ENCODE peak calls at places on chromosomes 12 and 14, in five cellular contexts. One of them, this sample, is unnamed.

GRCh38 chr12:108729612-108730336 is 1.5 kb downstream of the CORO1C start:
- DNase-seq in pons: peak; percentile 87
- DNase-seq in T-cell: no peak
- DNase-seq in NCI-H524: peak; percentile 54
- DNase-seq in HuH-7.5: peak; percentile 21
- DNase-seq in this sample: peak; percentile 37

GRCh38 chr12:116924558-116925453 is 14.1 kb downstream of the FBXW8 start:
- DNase-seq in NCI-H524: no peak
- DNase-seq in HuH-7.5: no peak
- DNase-seq in T-cell: no peak
- DNase-seq in pons: no peak
- DNase-seq in this sample: peak; percentile 68

GRCh38 chr12:32148372-32148771 is 41.7 kb downstream of the BICD1 start:
- DNase-seq in pons: no peak
- DNase-seq in HuH-7.5: no peak
- DNase-seq in NCI-H524: no peak
- DNase-seq in T-cell: no peak
- DNase-seq in this sample: no peak

GRCh38 chr12:124994435-124994975 is 1.1 kb downstream of the BRI3BP start:
- DNase-seq in pons: peak; percentile 24
- DNase-seq in NCI-H524: peak; percentile 11
- DNase-seq in HuH-7.5: no peak
- DNase-seq in T-cell: no peak
- DNase-seq in this sample: no peak

GRCh38 chr12:53443955-53444354 is 2.4 kb downstream of the PRR13 start:
- DNase-seq in T-cell: no peak
- DNase-seq in HuH-7.5: no peak
- DNase-seq in NCI-H524: no peak
- DNase-seq in pons: no peak
- DNase-seq in this sample: no peak

GRCh38 chr12:93699271-93700141 is 22.3 kb downstream of the CRADD start:
- DNase-seq in pons: no peak
- DNase-seq in T-cell: no peak
- DNase-seq in HuH-7.5: no peak
- DNase-seq in NCI-H524: no peak
- DNase-seq in this sample: no peak

GRCh38 chr12:113649256-113649830 is 177.7 kb upstream of the LHX5 start:
- DNase-seq in T-cell: no peak
- DNase-seq in NCI-H524: peak; percentile 33
- DNase-seq in pons: no peak
- DNase-seq in HuH-7.5: no peak
- DNase-seq in this sample: no peak

GRCh38 chr14:105138551-105139111 is 29.9 kb downstream of the JAG2 start:
- DNase-seq in pons: no peak
- DNase-seq in T-cell: no peak
- DNase-seq in HuH-7.5: no peak
- DNase-seq in NCI-H524: no peak
- DNase-seq in this sample: no peak

GRCh38 chr14:85531594-85532391 is 1.8 kb downstream of the FLRT2 start:
- DNase-seq in T-cell: no peak
- DNase-seq in pons: no peak
- DNase-seq in HuH-7.5: peak; percentile 49
- DNase-seq in NCI-H524: peak; percentile 89
- DNase-seq in this sample: no peak

GRCh38 chr12:120674172-120674571 is 12.8 kb upstream of the MLEC start:
- DNase-seq in pons: no peak
- DNase-seq in NCI-H524: no peak
- DNase-seq in HuH-7.5: no peak
- DNase-seq in T-cell: no peak
- DNase-seq in this sample: no peak

GRCh38 chr12:95996034-95996658 is at the start of gene HAL:
- DNase-seq in NCI-H524: no peak
- DNase-seq in HuH-7.5: peak; percentile 52
- DNase-seq in pons: no peak
- DNase-seq in T-cell: no peak
- DNase-seq in this sample: no peak

GRCh38 chr12:11685716-11686115 is 36.2 kb downstream of the ETV6 start:
- DNase-seq in HuH-7.5: no peak
- DNase-seq in T-cell: no peak
- DNase-seq in NCI-H524: no peak
- DNase-seq in pons: no peak
- DNase-seq in this sample: no peak

GRCh38 chr14:76273346-76273745 is 102.6 kb upstream of the ESRRB start:
- DNase-seq in T-cell: no peak
- DNase-seq in pons: no peak
- DNase-seq in NCI-H524: no peak
- DNase-seq in HuH-7.5: no peak
- DNase-seq in this sample: no peak

GRCh38 chr12:108218911-108219310 is 89.8 kb downstream of the WSCD2 start:
- DNase-seq in T-cell: no peak
- DNase-seq in NCI-H524: peak; percentile 85
- DNase-seq in pons: no peak
- DNase-seq in HuH-7.5: no peak
- DNase-seq in this sample: no peak

GRCh38 chr14:99259327-99259726 is 12.7 kb downstream of the BCL11B start:
- DNase-seq in pons: no peak
- DNase-seq in NCI-H524: no peak
- DNase-seq in T-cell: peak; percentile 48
- DNase-seq in HuH-7.5: no peak
- DNase-seq in this sample: no peak

GRCh38 chr14:57983235-57983634 is 117.3 kb upstream of the SLC35F4 start:
- DNase-seq in T-cell: no peak
- DNase-seq in pons: no peak
- DNase-seq in HuH-7.5: no peak
- DNase-seq in NCI-H524: peak; percentile 94
- DNase-seq in this sample: no peak

GRCh38 chr12:120078868-120079267 is 37.7 kb downstream of the RAB35 start:
- DNase-seq in NCI-H524: no peak
- DNase-seq in pons: no peak
- DNase-seq in T-cell: no peak
- DNase-seq in HuH-7.5: no peak
- DNase-seq in this sample: no peak

GRCh38 chr14:64117671-64118402 is 176.3 kb downstream of the ESR2 start:
- DNase-seq in HuH-7.5: no peak
- DNase-seq in NCI-H524: no peak
- DNase-seq in pons: no peak
- DNase-seq in T-cell: no peak
- DNase-seq in this sample: no peak

GRCh38 chr14:63470877-63471565 is 72.2 kb downstream of the PPP2R5E start:
- DNase-seq in HuH-7.5: peak; percentile 12
- DNase-seq in pons: no peak
- DNase-seq in T-cell: no peak
- DNase-seq in NCI-H524: peak; percentile 76
- DNase-seq in this sample: peak; percentile 24

GRCh38 chr14:64799555-64799954 is 80.2 kb downstream of the SPTB start:
- DNase-seq in HuH-7.5: no peak
- DNase-seq in pons: no peak
- DNase-seq in NCI-H524: no peak
- DNase-seq in T-cell: no peak
- DNase-seq in this sample: no peak

GRCh38 chr12:69885656-69886055 is 60.6 kb downstream of the MYRFL start:
- DNase-seq in pons: no peak
- DNase-seq in HuH-7.5: no peak
- DNase-seq in T-cell: no peak
- DNase-seq in NCI-H524: no peak
- DNase-seq in this sample: no peak

GRCh38 chr12:62250671-62251608 is 9.3 kb upstream of the USP15 start:
- DNase-seq in NCI-H524: no peak
- DNase-seq in T-cell: no peak
- DNase-seq in HuH-7.5: no peak
- DNase-seq in pons: no peak
- DNase-seq in this sample: no peak

GRCh38 chr12:63400746-63401145 is 249.7 kb upstream of the AVPR1A start:
- DNase-seq in HuH-7.5: no peak
- DNase-seq in pons: no peak
- DNase-seq in NCI-H524: no peak
- DNase-seq in T-cell: no peak
- DNase-seq in this sample: no peak

GRCh38 chr12:25692115-25693035 is 139.3 kb upstream of the LMNTD1 start:
- DNase-seq in HuH-7.5: no peak
- DNase-seq in NCI-H524: no peak
- DNase-seq in pons: no peak
- DNase-seq in T-cell: no peak
- DNase-seq in this sample: no peak